ENCODE peak calls at places on chromosomes 1 and 21, in eight cellular contexts. E is IMR-90, T is cardiac fibroblast, L is endothelial cell, A is BE2C, B is neural crest cell, I is fibroblast of the aortic adventitia, F is activated B cell treated with CpG ODN at 0.5 μM for 24 hours. X is an unnamed sample.

GRCh38 chr1:61171346-61171745 is 89.0 kb downstream of the NFIA start:
- DNase-seq in E (no peak), T (no peak), L (no peak), A (no peak), B (no peak), I (no peak), F (no peak), X (no peak)

GRCh38 chr1:14946567-14947285 is 206.8 kb upstream of the TMEM51 start:
- DNase-seq in E (peak; percentile 86), T (peak; percentile 44), L (no peak), A (no peak), B (no peak), I (peak; percentile 83), F (no peak), X (peak; percentile 79)

GRCh38 chr1:226309398-226310122 is 596 bp upstream of the LIN9 start:
- DNase-seq in E (no peak), T (no peak), L (no peak), A (no peak), B (peak; percentile 57), I (peak; percentile 16), F (no peak), X (no peak)

GRCh38 chr1:20787775-20788488 is 825 bp upstream of the HP1BP3 start:
- DNase-seq in E (peak; percentile 70), T (peak; percentile 82), L (no peak), A (no peak), B (no peak), I (peak; percentile 62), F (no peak), X (peak; percentile 70)

GRCh38 chr1:109107785-109108184 is 6.1 kb upstream of the ELAPOR1 start:
- DNase-seq in E (no peak), T (no peak), L (no peak), A (no peak), B (no peak), I (no peak), F (no peak), X (no peak)

GRCh38 chr1:51570063-51570720 is 46.7 kb upstream of the OSBPL9 start:
- DNase-seq in E (no peak), T (no peak), L (no peak), A (no peak), B (no peak), I (no peak), F (no peak), X (no peak)

GRCh38 chr1:66364578-66365391 is 169.2 kb upstream of the SGIP1 start:
- DNase-seq in E (peak; percentile 75), T (no peak), L (no peak), A (no peak), B (no peak), I (peak; percentile 60), F (no peak), X (no peak)

GRCh38 chr1:21703318-21703963 is 34.3 kb upstream of the RAP1GAP start:
- DNase-seq in E (peak; percentile 88), T (peak; percentile 79), L (peak; percentile 7), A (no peak), B (no peak), I (peak; percentile 89), F (no peak), X (peak; percentile 83)

GRCh38 chr1:2641381-2642130 is 8.7 kb upstream of the MMEL1 start:
- DNase-seq in E (no peak), T (no peak), L (no peak), A (no peak), B (no peak), I (no peak), F (no peak), X (no peak)
- TF ChIP-seq CTCF in E (no peak), T (no peak), L (no peak), A (no peak), B (no peak), I (no peak), F (no peak), X (no peak)

GRCh38 chr1:166875734-166876539 is at the start of gene TADA1:
- DNase-seq in E (peak; percentile 96), T (peak; percentile 99), L (peak; percentile 96), A (peak; percentile 99), B (peak; percentile 95), I (peak; percentile 97), F (peak; percentile 94), X (peak; percentile 98)
- TF ChIP-seq CTCF in E (no peak), T (no peak), L (no peak), A (no peak), B (no peak), I (peak; percentile 34), F (no peak), X (peak; percentile 2)

GRCh38 chr1:172399369-172400072 is 21.0 kb upstream of the C1orf105 start:
- DNase-seq in E (peak; percentile 92), T (peak; percentile 98), L (no peak), A (no peak), B (peak; percentile 24), I (peak; percentile 99), F (no peak), X (peak; percentile 95)
- TF ChIP-seq CTCF in E (peak; percentile 74), T (peak; percentile 7), L (peak; percentile 63), A (peak; percentile 59), B (peak; percentile 80), I (peak; percentile 51), F (no peak), X (peak; percentile 23)

GRCh38 chr1:185448591-185449186 is 131.6 kb upstream of the IVNS1ABP start:
- DNase-seq in E (peak; percentile 51), T (no peak), L (no peak), A (no peak), B (no peak), I (no peak), F (no peak), X (peak; percentile 23)

GRCh38 chr1:185450123-185450788 is 133.2 kb upstream of the IVNS1ABP start:
- DNase-seq in E (no peak), T (no peak), L (no peak), A (no peak), B (no peak), I (no peak), F (no peak), X (no peak)

GRCh38 chr1:185453496-185454192 is 136.6 kb upstream of the IVNS1ABP start:
- DNase-seq in E (peak; percentile 92), T (peak; percentile 82), L (no peak), A (no peak), B (no peak), I (peak; percentile 54), F (no peak), X (peak; percentile 81)

GRCh38 chr1:185449378-185450101 is 132.5 kb upstream of the IVNS1ABP start:
- DNase-seq in E (no peak), T (no peak), L (no peak), A (no peak), B (no peak), I (no peak), F (no peak), X (no peak)

DNA sequence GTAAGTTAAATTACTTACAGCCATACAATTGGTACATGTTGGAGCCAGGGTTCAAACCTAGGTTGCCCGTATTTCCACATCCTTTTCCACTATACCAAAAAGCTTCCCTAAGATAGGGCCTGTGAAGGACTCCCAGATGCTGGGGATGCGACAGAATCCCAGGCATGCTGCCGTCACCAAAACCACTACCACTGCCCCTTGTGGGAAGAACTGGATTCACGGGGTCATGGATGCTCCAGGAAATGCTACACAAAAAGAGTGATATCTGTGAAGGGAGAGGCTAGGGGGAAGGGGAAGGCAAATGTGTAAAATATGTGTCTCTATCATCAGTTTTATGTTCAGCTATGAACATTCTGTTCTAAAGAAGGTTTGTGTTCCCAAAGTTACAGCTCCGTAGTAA is 133.9 kb upstream of the IVNS1ABP start:
- DNase-seq in E (no peak), T (no peak), L (no peak), A (no peak), B (no peak), I (no peak), F (no peak), X (no peak)
- TF ChIP-seq CTCF in E (no peak), T (no peak), L (no peak), A (no peak), B (no peak), I (no peak), F (no peak), X (no peak)

GRCh38 chr21:42255038-42255601 is 36.2 kb downstream of the ABCG1 start:
- DNase-seq in E (no peak), T (no peak), L (no peak), A (no peak), B (no peak), I (no peak), F (no peak), X (no peak)

GRCh38 chr21:42254631-42255030 is 35.7 kb downstream of the ABCG1 start:
- DNase-seq in E (no peak), T (no peak), L (no peak), A (no peak), B (no peak), I (no peak), F (no peak), X (no peak)

GRCh38 chr21:42256316-42256715 is 37.4 kb downstream of the ABCG1 start:
- DNase-seq in E (no peak), T (no peak), L (no peak), A (no peak), B (no peak), I (no peak), F (no peak), X (no peak)

GRCh38 chr21:42257091-42257760 is 38.3 kb downstream of the ABCG1 start:
- DNase-seq in E (no peak), T (peak; percentile 22), L (no peak), A (no peak), B (no peak), I (peak; percentile 19), F (no peak), X (no peak)

GRCh38 chr21:42255825-42256224 is 36.9 kb downstream of the ABCG1 start:
- DNase-seq in E (no peak), T (no peak), L (no peak), A (no peak), B (no peak), I (no peak), F (no peak), X (no peak)
- TF ChIP-seq CTCF in E (no peak), T (no peak), L (no peak), A (no peak), B (no peak), I (no peak), F (no peak), X (peak; percentile 13)

DNA sequence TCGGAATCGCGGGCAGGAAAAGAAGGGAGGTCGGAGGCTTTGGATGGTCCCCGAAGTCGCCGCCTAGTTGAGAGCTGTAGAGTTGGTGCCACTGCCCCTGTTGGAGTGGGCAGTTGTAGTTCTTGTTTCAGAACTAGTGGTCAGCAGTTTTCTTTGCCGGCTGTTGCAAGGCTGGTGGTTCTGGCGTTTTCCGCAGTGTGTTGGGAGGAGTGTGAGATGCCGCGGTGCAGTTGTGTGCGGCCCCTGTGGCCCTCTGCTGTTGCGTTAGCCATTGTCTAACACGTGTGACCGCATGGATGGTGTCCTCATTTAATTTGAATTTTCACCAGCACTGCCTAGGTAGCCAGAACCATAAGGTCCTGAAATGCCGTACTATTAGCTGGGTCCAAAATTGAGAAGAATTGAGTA is 1.4 kb downstream of the ARF1 start:
- DNase-seq in E (peak; percentile 22), T (peak; percentile 43), L (no peak), A (no peak), B (no peak), I (peak; percentile 39), F (no peak), X (peak; percentile 8)
- TF ChIP-seq CTCF in E (no peak), T (no peak), L (no peak), A (no peak), B (no peak), I (no peak), F (no peak), X (no peak)

GRCh38 chr1:34859442-34860200 is at the start of gene SMIM12:
- DNase-seq in E (peak; percentile 90), T (peak; percentile 96), L (peak; percentile 89), A (peak; percentile 86), B (peak; percentile 89), I (peak; percentile 94), F (peak; percentile 81), X (peak; percentile 93)
- TF ChIP-seq CTCF in E (peak; percentile 92), T (peak; percentile 80), L (peak; percentile 73), A (peak; percentile 64), B (peak; percentile 87), I (peak; percentile 77), F (no peak), X (peak; percentile 89)

X was measured in astrocyte of the spinal cord.